ENCODE peak calls at places on chromosomes 12 and 14, in ten cellular contexts. One of them, this sample, is unnamed.

GRCh38 chr12:6551063-6551461 is 4.8 kb downstream of the IFFO1 start:
- DNase-seq in thoracic aorta: no peak
- DNase-seq in cardiac muscle cell: no peak
- DNase-seq in aorta: peak
- DNase-seq in pancreas: no peak
- DNase-seq in A549: no peak
- DNase-seq in ovary: no peak
- DNase-seq in BE2C: no peak
- DNase-seq in heart left ventricle: peak
- DNase-seq in AG10803: peak
- DNase-seq in this sample: no peak

GRCh38 chr14:105857816-105858675 is 331.7 kb downstream of the TMEM121 start:
- DNase-seq in pancreas: peak
- DNase-seq in BE2C: peak
- DNase-seq in thoracic aorta: no peak
- DNase-seq in aorta: peak
- DNase-seq in AG10803: no peak
- DNase-seq in cardiac muscle cell: no peak
- DNase-seq in A549: no peak
- DNase-seq in ovary: peak
- DNase-seq in heart left ventricle: no peak
- DNase-seq in this sample: no peak

GRCh38 chr12:2194571-2194970 is 141.8 kb downstream of the CACNA1C start:
- DNase-seq in cardiac muscle cell: no peak
- DNase-seq in aorta: no peak
- DNase-seq in heart left ventricle: no peak
- DNase-seq in thoracic aorta: no peak
- DNase-seq in pancreas: no peak
- DNase-seq in BE2C: no peak
- DNase-seq in A549: no peak
- DNase-seq in ovary: no peak
- DNase-seq in AG10803: no peak
- DNase-seq in this sample: no peak

GRCh38 chr12:109934026-109934425 is 34.0 kb downstream of the TCHP start:
- DNase-seq in heart left ventricle: no peak
- DNase-seq in AG10803: peak
- DNase-seq in aorta: no peak
- DNase-seq in pancreas: no peak
- DNase-seq in ovary: peak
- DNase-seq in A549: peak
- DNase-seq in BE2C: no peak
- DNase-seq in thoracic aorta: no peak
- DNase-seq in cardiac muscle cell: no peak
- DNase-seq in this sample: no peak

GRCh38 chr12:22399464-22399863 is 65.0 kb upstream of the ST8SIA1 start:
- DNase-seq in pancreas: no peak
- DNase-seq in BE2C: no peak
- DNase-seq in A549: no peak
- DNase-seq in aorta: no peak
- DNase-seq in cardiac muscle cell: no peak
- DNase-seq in heart left ventricle: no peak
- DNase-seq in thoracic aorta: no peak
- DNase-seq in AG10803: no peak
- DNase-seq in ovary: no peak
- DNase-seq in this sample: no peak

GRCh38 chr14:89110110-89110509 is 285.7 kb downstream of the TTC8 start:
- DNase-seq in ovary: no peak
- DNase-seq in heart left ventricle: no peak
- DNase-seq in AG10803: no peak
- DNase-seq in A549: no peak
- DNase-seq in cardiac muscle cell: no peak
- DNase-seq in pancreas: no peak
- DNase-seq in BE2C: no peak
- DNase-seq in thoracic aorta: no peak
- DNase-seq in aorta: no peak
- DNase-seq in this sample: no peak

GRCh38 chr14:75527449-75528163 is 5.3 kb downstream of the BATF start:
- DNase-seq in pancreas: no peak
- DNase-seq in cardiac muscle cell: no peak
- DNase-seq in AG10803: no peak
- DNase-seq in ovary: no peak
- DNase-seq in thoracic aorta: no peak
- DNase-seq in BE2C: no peak
- DNase-seq in aorta: no peak
- DNase-seq in heart left ventricle: no peak
- DNase-seq in A549: no peak
- DNase-seq in this sample: no peak

GRCh38 chr12:91892081-91892855 is 253.4 kb downstream of the BTG1 start:
- DNase-seq in ovary: no peak
- DNase-seq in BE2C: no peak
- DNase-seq in pancreas: no peak
- DNase-seq in A549: no peak
- DNase-seq in cardiac muscle cell: no peak
- DNase-seq in heart left ventricle: no peak
- DNase-seq in aorta: no peak
- DNase-seq in thoracic aorta: no peak
- DNase-seq in AG10803: no peak
- DNase-seq in this sample: no peak

GRCh38 chr12:56266634-56267442 is at the start of gene COQ10A:
- DNase-seq in pancreas: peak
- DNase-seq in AG10803: peak
- DNase-seq in cardiac muscle cell: peak
- DNase-seq in aorta: peak
- DNase-seq in A549: peak
- DNase-seq in thoracic aorta: peak
- DNase-seq in BE2C: peak
- DNase-seq in ovary: peak
- DNase-seq in heart left ventricle: peak
- DNase-seq in this sample: peak

GRCh38 chr12:31234955-31235867 is 90.7 kb downstream of the SINHCAF start:
- DNase-seq in cardiac muscle cell: peak
- DNase-seq in thoracic aorta: no peak
- DNase-seq in A549: peak
- DNase-seq in heart left ventricle: no peak
- DNase-seq in BE2C: peak
- DNase-seq in aorta: no peak
- DNase-seq in ovary: no peak
- DNase-seq in pancreas: peak
- DNase-seq in AG10803: peak
- DNase-seq in this sample: no peak

GRCh38 chr14:88681755-88682494 is 110.8 kb downstream of the EML5 start:
- DNase-seq in ovary: no peak
- DNase-seq in BE2C: no peak
- DNase-seq in AG10803: no peak
- DNase-seq in A549: no peak
- DNase-seq in cardiac muscle cell: no peak
- DNase-seq in thoracic aorta: no peak
- DNase-seq in aorta: no peak
- DNase-seq in heart left ventricle: no peak
- DNase-seq in pancreas: no peak
- DNase-seq in this sample: no peak

GRCh38 chr12:74984631-74985030 is 225.0 kb downstream of the KCNC2 start:
- DNase-seq in A549: no peak
- DNase-seq in BE2C: no peak
- DNase-seq in cardiac muscle cell: no peak
- DNase-seq in pancreas: peak
- DNase-seq in thoracic aorta: no peak
- DNase-seq in heart left ventricle: no peak
- DNase-seq in AG10803: no peak
- DNase-seq in aorta: no peak
- DNase-seq in ovary: no peak
- DNase-seq in this sample: no peak

DNA sequence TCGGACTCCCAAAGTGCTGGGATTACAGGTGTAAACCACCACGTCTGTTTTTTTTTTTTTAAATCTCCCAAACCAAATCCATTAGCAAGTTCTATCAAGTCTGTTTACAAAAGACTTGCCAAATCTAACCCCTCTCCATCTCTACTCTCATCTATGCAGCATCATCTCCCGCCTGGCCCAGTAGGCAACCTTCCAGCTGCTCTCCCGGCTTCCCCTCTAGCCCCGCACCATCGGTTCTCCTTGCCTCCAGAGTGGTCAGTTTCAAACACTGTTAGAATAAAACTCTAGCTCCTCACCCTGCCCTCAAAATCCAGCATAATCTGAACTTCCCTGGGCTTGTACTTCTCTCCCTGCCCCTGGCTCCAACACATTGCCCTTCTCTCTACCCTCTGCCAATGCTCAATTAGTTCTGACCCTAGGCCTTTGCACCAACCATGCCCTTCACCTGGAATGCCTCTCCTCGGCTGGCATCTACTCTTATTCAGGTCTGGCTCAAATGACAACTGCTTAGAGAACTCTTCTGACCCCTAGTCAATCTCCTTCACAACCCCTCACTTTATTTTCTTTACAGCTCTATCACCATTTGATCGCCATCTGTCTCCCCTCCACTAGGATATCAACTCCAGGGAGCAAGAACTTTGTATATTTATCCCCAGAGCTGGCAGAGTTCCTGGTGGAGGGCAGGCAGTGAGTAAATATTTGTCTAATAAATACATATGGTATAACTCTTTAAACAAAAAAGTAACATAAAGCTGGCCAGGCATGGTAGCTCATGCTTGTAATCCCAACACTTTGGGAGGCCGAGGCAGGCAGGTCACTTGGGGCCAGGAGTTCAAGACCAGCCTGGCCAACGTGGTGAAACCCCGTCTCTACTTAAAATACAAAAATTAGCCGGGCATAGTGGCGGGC is 4.9 kb downstream of the WSB2 start:
- DNase-seq in A549: peak
- DNase-seq in aorta: no peak
- DNase-seq in cardiac muscle cell: no peak
- DNase-seq in thoracic aorta: no peak
- DNase-seq in ovary: no peak
- DNase-seq in heart left ventricle: no peak
- DNase-seq in BE2C: no peak
- DNase-seq in pancreas: no peak
- DNase-seq in AG10803: no peak
- DNase-seq in this sample: no peak
- H3K4me3 ChIP-seq in A549: no peak
- H3K4me3 ChIP-seq in aorta: no peak
- H3K4me3 ChIP-seq in cardiac muscle cell: no peak
- H3K4me3 ChIP-seq in thoracic aorta: no peak
- H3K4me3 ChIP-seq in ovary: no peak
- H3K4me3 ChIP-seq in heart left ventricle: no peak
- H3K4me3 ChIP-seq in BE2C: no peak
- H3K4me3 ChIP-seq in pancreas: no peak
- H3K4me3 ChIP-seq in AG10803: no peak
- H3K4me3 ChIP-seq in this sample: no peak

DNA sequence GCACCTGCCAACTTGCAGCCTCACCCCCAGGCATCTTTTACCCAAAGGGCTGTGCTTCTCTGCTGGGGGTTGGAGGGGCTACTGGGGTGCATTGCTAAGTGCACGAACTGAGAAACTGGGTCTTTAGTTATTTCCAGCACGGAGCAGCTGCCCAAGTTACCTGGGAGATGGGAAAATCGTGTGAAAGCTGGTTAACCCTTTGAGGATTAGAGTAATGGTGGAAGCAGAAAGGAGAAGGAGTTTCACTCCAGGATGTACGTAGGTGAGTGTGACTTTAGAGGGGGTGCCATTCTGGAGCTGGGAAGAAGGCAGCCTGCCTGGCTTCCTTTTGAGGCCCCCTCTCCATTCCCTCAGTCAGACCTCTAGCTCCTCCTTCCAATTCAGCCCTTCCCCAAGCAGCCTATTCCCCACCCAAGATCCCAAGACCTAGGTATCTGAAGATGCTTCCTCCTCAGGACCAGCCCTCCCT is 1.0 kb upstream of the ADCY6 start:
- DNase-seq in cardiac muscle cell: no peak
- DNase-seq in thoracic aorta: no peak
- DNase-seq in AG10803: no peak
- DNase-seq in BE2C: no peak
- DNase-seq in A549: no peak
- DNase-seq in heart left ventricle: no peak
- DNase-seq in ovary: no peak
- DNase-seq in pancreas: no peak
- DNase-seq in aorta: no peak
- DNase-seq in this sample: no peak
- H3K4me3 ChIP-seq in cardiac muscle cell: peak
- H3K4me3 ChIP-seq in thoracic aorta: peak
- H3K4me3 ChIP-seq in AG10803: peak
- H3K4me3 ChIP-seq in BE2C: no peak
- H3K4me3 ChIP-seq in A549: peak
- H3K4me3 ChIP-seq in heart left ventricle: peak
- H3K4me3 ChIP-seq in ovary: peak
- H3K4me3 ChIP-seq in pancreas: peak
- H3K4me3 ChIP-seq in aorta: peak
- H3K4me3 ChIP-seq in this sample: peak

DNA sequence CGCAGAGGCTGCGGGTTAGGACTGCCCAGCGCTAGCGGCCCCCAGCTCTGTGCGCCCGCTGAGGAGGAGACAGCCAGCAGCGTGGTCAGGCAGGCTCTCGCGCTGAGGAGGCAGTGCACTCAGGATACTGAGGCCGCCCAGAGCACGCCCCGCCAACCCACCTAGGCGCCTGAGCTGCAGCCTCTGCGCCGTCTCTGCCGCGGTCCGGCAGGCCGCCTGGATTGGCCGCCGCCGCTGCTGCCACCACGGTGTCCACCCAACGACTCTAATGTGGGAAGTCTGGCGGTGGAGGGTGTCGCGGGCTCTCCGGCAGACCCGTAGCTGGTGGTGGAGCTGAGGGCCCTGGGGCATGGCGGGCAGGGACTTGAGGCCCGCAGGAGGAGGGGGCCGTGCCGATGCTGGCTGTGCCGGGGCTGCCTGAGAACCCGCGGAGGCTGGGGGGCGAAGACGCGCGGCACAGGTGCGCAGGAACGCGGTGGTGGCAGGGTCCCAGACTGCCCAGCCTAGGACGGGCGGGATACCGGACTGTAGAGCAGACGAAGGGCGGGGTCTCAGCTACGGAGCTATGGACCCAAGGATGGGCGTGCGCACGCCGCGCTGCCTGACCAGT is 69.9 kb downstream of the ASCL4 start:
- DNase-seq in pancreas: peak
- DNase-seq in AG10803: no peak
- DNase-seq in heart left ventricle: no peak
- DNase-seq in aorta: peak
- DNase-seq in ovary: no peak
- DNase-seq in thoracic aorta: no peak
- DNase-seq in BE2C: peak
- DNase-seq in cardiac muscle cell: peak
- DNase-seq in A549: no peak
- DNase-seq in this sample: no peak
- H3K4me3 ChIP-seq in pancreas: peak
- H3K4me3 ChIP-seq in AG10803: peak
- H3K4me3 ChIP-seq in heart left ventricle: peak
- H3K4me3 ChIP-seq in aorta: no peak
- H3K4me3 ChIP-seq in ovary: no peak
- H3K4me3 ChIP-seq in thoracic aorta: peak
- H3K4me3 ChIP-seq in BE2C: no peak
- H3K4me3 ChIP-seq in cardiac muscle cell: peak
- H3K4me3 ChIP-seq in A549: no peak
- H3K4me3 ChIP-seq in this sample: peak

DNA sequence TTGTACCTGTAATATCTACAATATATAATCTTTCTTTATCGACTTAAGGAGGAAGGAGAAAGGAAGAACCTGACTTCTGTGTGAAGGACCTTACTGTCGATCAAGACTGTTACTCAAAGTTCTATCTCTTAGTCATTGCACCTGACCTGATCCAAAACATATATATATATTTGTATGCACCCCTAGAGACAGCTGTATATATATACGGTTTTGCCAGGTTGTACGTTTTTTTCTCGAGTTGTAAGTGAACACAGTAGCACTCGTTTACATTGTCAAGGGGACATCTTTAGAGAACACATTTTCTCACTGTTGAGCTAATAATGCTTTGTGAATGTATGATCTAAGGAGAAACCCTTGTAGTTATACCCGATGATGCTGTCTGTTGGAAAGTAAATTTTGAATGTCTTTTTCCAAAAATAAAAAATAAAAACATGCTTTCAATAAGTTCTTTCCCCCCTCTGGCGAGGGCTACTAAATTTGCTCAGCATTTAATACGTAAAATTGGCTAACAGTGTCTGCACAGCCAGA is 536 bp upstream of the SLC35E3 start:
- DNase-seq in BE2C: no peak
- DNase-seq in cardiac muscle cell: no peak
- DNase-seq in aorta: no peak
- DNase-seq in thoracic aorta: no peak
- DNase-seq in AG10803: no peak
- DNase-seq in ovary: no peak
- DNase-seq in A549: no peak
- DNase-seq in heart left ventricle: no peak
- DNase-seq in pancreas: no peak
- DNase-seq in this sample: no peak
- H3K4me3 ChIP-seq in BE2C: peak
- H3K4me3 ChIP-seq in cardiac muscle cell: peak
- H3K4me3 ChIP-seq in aorta: peak
- H3K4me3 ChIP-seq in thoracic aorta: peak
- H3K4me3 ChIP-seq in AG10803: peak
- H3K4me3 ChIP-seq in ovary: peak
- H3K4me3 ChIP-seq in A549: peak
- H3K4me3 ChIP-seq in heart left ventricle: peak
- H3K4me3 ChIP-seq in pancreas: peak
- H3K4me3 ChIP-seq in this sample: peak

This sample was measured in retinal pigment epithelial cell.